ENCODE peak calls at places on chromosomes 11 and 22, in eight cellular contexts. K is nephron progenitor cell, P is AG20443, Q is NCI-H2171, T is HFFc6, B is posterior cingulate gyrus, Z is T-helper 2 cell, F is NCI-H1930. I is an unnamed sample.

GRCh38 chr11:64400096-64400495 is 41.1 kb downstream of the RPS6KA4 start:
- DNase-seq in K (no peak), P (peak; percentile 82), Q (no peak), T (no peak), B (no peak), Z (no peak), F (no peak), I (no peak)

GRCh38 chr11:124758355-124759267 is 3.5 kb downstream of the ESAM start:
- DNase-seq in K (peak; percentile 84), P (peak; percentile 88), Q (no peak), T (peak; percentile 41), B (peak; percentile 78), Z (peak; percentile 57), F (peak; percentile 25), I (peak; percentile 81)

GRCh38 chr22:38504731-38505594 is 1.1 kb downstream of the DDX17 start:
- DNase-seq in K (peak; percentile 49), P (peak; percentile 35), Q (no peak), T (no peak), B (no peak), Z (peak; percentile 49), F (no peak), I (peak; percentile 69)

GRCh38 chr11:43577566-43578264 is 102.8 kb upstream of the HSD17B12 start:
- DNase-seq in K (no peak), P (no peak), Q (no peak), T (no peak), B (no peak), Z (no peak), F (no peak), I (no peak)

GRCh38 chr11:12279672-12280108 is 97.7 kb upstream of the PARVA start:
- DNase-seq in K (no peak), P (no peak), Q (no peak), T (no peak), B (no peak), Z (no peak), F (no peak), I (no peak)

GRCh38 chr11:6321356-6321755 is 1.1 kb upstream of the CAVIN3 start:
- DNase-seq in K (no peak), P (no peak), Q (no peak), T (peak; percentile 0), B (no peak), Z (no peak), F (no peak), I (peak; percentile 48)

GRCh38 chr11:68989936-68990606 is 9.3 kb upstream of the MRGPRD start:
- DNase-seq in K (no peak), P (no peak), Q (no peak), T (no peak), B (no peak), Z (no peak), F (no peak), I (peak; percentile 32)

GRCh38 chr11:67632175-67632981 is 2.6 kb upstream of the NUDT8 start:
- DNase-seq in K (no peak), P (no peak), Q (no peak), T (no peak), B (no peak), Z (no peak), F (no peak), I (no peak)

GRCh38 chr11:3107608-3108182 is 50.5 kb upstream of the CARS1 start:
- DNase-seq in K (peak; percentile 1), P (no peak), Q (no peak), T (no peak), B (no peak), Z (no peak), F (no peak), I (peak; percentile 18)

GRCh38 chr11:67357831-67358555 is 4.6 kb upstream of the POLD4 start:
- DNase-seq in K (no peak), P (peak; percentile 18), Q (no peak), T (peak; percentile 50), B (no peak), Z (no peak), F (no peak), I (no peak)

GRCh38 chr11:11577246-11577855 is 44.5 kb downstream of the GALNT18 start:
- DNase-seq in K (no peak), P (no peak), Q (no peak), T (peak; percentile 11), B (no peak), Z (no peak), F (no peak), I (no peak)

GRCh38 chr11:132943737-132944556 is 588.4 kb downstream of the OPCML start:
- DNase-seq in K (peak; percentile 69), P (peak; percentile 65), Q (no peak), T (no peak), B (peak; percentile 42), Z (no peak), F (no peak), I (no peak)

GRCh38 chr11:937853-938261 is 12.2 kb downstream of the AP2A2 start:
- DNase-seq in K (no peak), P (no peak), Q (no peak), T (no peak), B (no peak), Z (no peak), F (no peak), I (no peak)

GRCh38 chr11:44101098-44101497 is 5.6 kb downstream of the EXT2 start:
- DNase-seq in K (no peak), P (no peak), Q (no peak), T (no peak), B (no peak), Z (no peak), F (no peak), I (no peak)

GRCh38 chr11:70433966-70434812 is 35.9 kb downstream of the CTTN start:
- DNase-seq in K (no peak), P (no peak), Q (no peak), T (no peak), B (no peak), Z (no peak), F (no peak), I (no peak)

GRCh38 chr11:92886243-92886905 is 83.1 kb upstream of the MTNR1B start:
- DNase-seq in K (peak; percentile 57), P (peak; percentile 53), Q (peak; percentile 12), T (peak; percentile 43), B (peak; percentile 38), Z (no peak), F (peak; percentile 37), I (no peak)

GRCh38 chr11:132187814-132188213 is 817.4 kb downstream of the NTM start:
- DNase-seq in K (no peak), P (peak; percentile 16), Q (no peak), T (peak; percentile 2), B (no peak), Z (no peak), F (no peak), I (no peak)

GRCh38 chr11:57379732-57380131 is 1.2 kb downstream of the PRG3 start:
- DNase-seq in K (peak; percentile 82), P (peak; percentile 45), Q (no peak), T (no peak), B (no peak), Z (no peak), F (no peak), I (no peak)

GRCh38 chr11:2582958-2583604 is 116.7 kb downstream of the KCNQ1OT1 start:
- DNase-seq in K (no peak), P (peak; percentile 8), Q (no peak), T (no peak), B (peak; percentile 5), Z (peak; percentile 3), F (no peak), I (peak; percentile 62)

GRCh38 chr11:98561877-98562395 is 458.8 kb upstream of the CNTN5 start:
- DNase-seq in K (no peak), P (no peak), Q (no peak), T (no peak), B (no peak), Z (no peak), F (no peak), I (no peak)

GRCh38 chr11:9274499-9275228 is 9.5 kb upstream of the DENND5A start:
- DNase-seq in K (no peak), P (no peak), Q (no peak), T (no peak), B (no peak), Z (no peak), F (no peak), I (no peak)

GRCh38 chr11:4684631-4685285 is 12.9 kb downstream of the OR51E2 start:
- DNase-seq in K (no peak), P (no peak), Q (no peak), T (no peak), B (no peak), Z (no peak), F (no peak), I (no peak)

GRCh38 chr22:17770180-17771077 is 3.8 kb downstream of the BID start:
- DNase-seq in K (no peak), P (no peak), Q (no peak), T (no peak), B (peak; percentile 46), Z (no peak), F (no peak), I (no peak)

GRCh38 chr11:57359896-57360690 is 20.9 kb downstream of the PRG3 start:
- DNase-seq in K (no peak), P (no peak), Q (no peak), T (no peak), B (no peak), Z (no peak), F (no peak), I (no peak)

GRCh38 chr11:88281317-88281712 is 56.2 kb downstream of the CTSC start:
- DNase-seq in K (no peak), P (no peak), Q (no peak), T (peak; percentile 16), B (no peak), Z (no peak), F (no peak), I (no peak)

GRCh38 chr11:62911137-62912130 is 9.7 kb downstream of the CHRM1 start:
- DNase-seq in K (no peak), P (no peak), Q (no peak), T (peak; percentile 6), B (no peak), Z (no peak), F (no peak), I (no peak)

GRCh38 chr11:75499423-75500305 is 26.1 kb downstream of the GDPD5 start:
- DNase-seq in K (no peak), P (peak; percentile 94), Q (no peak), T (peak; percentile 95), B (no peak), Z (no peak), F (no peak), I (peak; percentile 83)

GRCh38 chr11:114155116-114155515 is 95.6 kb downstream of the ZBTB16 start:
- DNase-seq in K (no peak), P (no peak), Q (no peak), T (no peak), B (no peak), Z (no peak), F (no peak), I (no peak)

GRCh38 chr11:117456027-117456720 is 128.5 kb downstream of the CEP164 start:
- DNase-seq in K (no peak), P (no peak), Q (no peak), T (no peak), B (no peak), Z (no peak), F (no peak), I (peak; percentile 28)

I was measured in tibial artery.